ENCODE peak calls at places on chromosomes 7 and 10, in four cellular contexts. U, A, G and Z are unnamed samples.

GRCh38 chr7:11247545-11247944 is 273.9 kb downstream of the PHF14 start:
- DNase-seq in U (no peak), A (no peak), G (no peak), Z (no peak)

GRCh38 chr10:6083523-6084475 is 5.0 kb upstream of the RBM17 start:
- DNase-seq in U (peak; percentile 56), A (peak; percentile 42), G (peak; percentile 73), Z (no peak)

GRCh38 chr10:24814568-24815313 is 91.1 kb upstream of the ARHGAP21 start:
- DNase-seq in U (peak; percentile 54), A (peak; percentile 67), G (peak; percentile 53), Z (peak; percentile 61)

GRCh38 chr10:80199828-80200227 is 5.5 kb downstream of the ANXA11 start:
- DNase-seq in U (peak; percentile 76), A (peak; percentile 84), G (peak; percentile 89), Z (no peak)

GRCh38 chr10:92238586-92239098 is 52.2 kb downstream of the CPEB3 start:
- DNase-seq in U (peak; percentile 89), A (peak; percentile 89), G (peak; percentile 92), Z (peak; percentile 63)

GRCh38 chr10:96935810-96936209 is 103.7 kb downstream of the LCOR start:
- DNase-seq in U (no peak), A (no peak), G (no peak), Z (no peak)

GRCh38 chr7:5296627-5297226 is 14.0 kb downstream of the SLC29A4 start:
- DNase-seq in U (peak; percentile 37), A (no peak), G (no peak), Z (no peak)

GRCh38 chr7:142873281-142873784 is 12.2 kb downstream of the TRPV6 start:
- DNase-seq in U (peak; percentile 6), A (peak; percentile 7), G (peak; percentile 15), Z (no peak)

GRCh38 chr7:127337581-127337980 is 54.9 kb downstream of the ZNF800 start:
- DNase-seq in U (no peak), A (no peak), G (no peak), Z (no peak)

GRCh38 chr7:151351967-151352366 is 10.4 kb downstream of the NUB1 start:
- DNase-seq in U (no peak), A (no peak), G (no peak), Z (no peak)

GRCh38 chr7:120785056-120785455 is 72.9 kb downstream of the TSPAN12 start:
- DNase-seq in U (no peak), A (no peak), G (no peak), Z (no peak)

GRCh38 chr10:114576132-114576487 is 82.0 kb downstream of the ABLIM1 start:
- DNase-seq in U (no peak), A (no peak), G (no peak), Z (no peak)